ENCODE peak calls at places on chromosomes 1 and 21, in nine cellular contexts. One of them, this sample, is unnamed.

GRCh38 chr1:27332536-27333281 is 9.1 kb upstream of the SYTL1 start:
- DNase-seq in lung: peak
- DNase-seq in ascending aorta: no peak
- DNase-seq in fibroblast of lung: peak
- DNase-seq in AG04450: no peak
- DNase-seq in cardiac muscle cell: peak
- DNase-seq in thoracic aorta: no peak
- DNase-seq in mammary epithelial cell: no peak
- DNase-seq in heart left ventricle: peak
- DNase-seq in this sample: no peak

GRCh38 chr1:183689770-183690204 is 36.7 kb upstream of the APOBEC4 start:
- DNase-seq in heart left ventricle: no peak
- DNase-seq in mammary epithelial cell: no peak
- DNase-seq in fibroblast of lung: no peak
- DNase-seq in AG04450: no peak
- DNase-seq in ascending aorta: no peak
- DNase-seq in thoracic aorta: no peak
- DNase-seq in lung: no peak
- DNase-seq in cardiac muscle cell: no peak
- DNase-seq in this sample: no peak

GRCh38 chr1:25003457-25004190 is 73.5 kb upstream of the RUNX3 start:
- DNase-seq in mammary epithelial cell: no peak
- DNase-seq in cardiac muscle cell: peak
- DNase-seq in AG04450: no peak
- DNase-seq in thoracic aorta: no peak
- DNase-seq in ascending aorta: no peak
- DNase-seq in heart left ventricle: no peak
- DNase-seq in fibroblast of lung: no peak
- DNase-seq in lung: no peak
- DNase-seq in this sample: no peak

GRCh38 chr1:36322786-36323635 is 434 bp downstream of the EVA1B start:
- DNase-seq in lung: peak
- DNase-seq in heart left ventricle: peak
- DNase-seq in mammary epithelial cell: peak
- DNase-seq in AG04450: no peak
- DNase-seq in thoracic aorta: no peak
- DNase-seq in cardiac muscle cell: peak
- DNase-seq in fibroblast of lung: peak
- DNase-seq in ascending aorta: no peak
- DNase-seq in this sample: peak

GRCh38 chr1:198830397-198830796 is 191.6 kb downstream of the PTPRC start:
- DNase-seq in thoracic aorta: no peak
- DNase-seq in cardiac muscle cell: no peak
- DNase-seq in heart left ventricle: no peak
- DNase-seq in fibroblast of lung: no peak
- DNase-seq in ascending aorta: no peak
- DNase-seq in AG04450: no peak
- DNase-seq in lung: no peak
- DNase-seq in mammary epithelial cell: no peak
- DNase-seq in this sample: no peak

GRCh38 chr1:155019377-155020245 is 14.0 kb downstream of the DCST2 start:
- DNase-seq in thoracic aorta: no peak
- DNase-seq in heart left ventricle: no peak
- DNase-seq in lung: no peak
- DNase-seq in mammary epithelial cell: no peak
- DNase-seq in cardiac muscle cell: no peak
- DNase-seq in fibroblast of lung: no peak
- DNase-seq in ascending aorta: no peak
- DNase-seq in AG04450: no peak
- DNase-seq in this sample: no peak

GRCh38 chr1:203179328-203180009 is 3.8 kb upstream of the MYBPH start:
- DNase-seq in AG04450: no peak
- DNase-seq in thoracic aorta: no peak
- DNase-seq in ascending aorta: no peak
- DNase-seq in fibroblast of lung: no peak
- DNase-seq in cardiac muscle cell: no peak
- DNase-seq in heart left ventricle: no peak
- DNase-seq in lung: no peak
- DNase-seq in mammary epithelial cell: no peak
- DNase-seq in this sample: no peak

GRCh38 chr21:45996311-45997204 is 15.0 kb downstream of the COL6A1 start:
- DNase-seq in fibroblast of lung: no peak
- DNase-seq in mammary epithelial cell: no peak
- DNase-seq in cardiac muscle cell: no peak
- DNase-seq in AG04450: no peak
- DNase-seq in lung: no peak
- DNase-seq in heart left ventricle: peak
- DNase-seq in thoracic aorta: no peak
- DNase-seq in ascending aorta: no peak
- DNase-seq in this sample: no peak

GRCh38 chr1:45785583-45785982 is 17.8 kb upstream of the MAST2 start:
- DNase-seq in ascending aorta: no peak
- DNase-seq in fibroblast of lung: no peak
- DNase-seq in cardiac muscle cell: no peak
- DNase-seq in lung: no peak
- DNase-seq in heart left ventricle: no peak
- DNase-seq in thoracic aorta: no peak
- DNase-seq in mammary epithelial cell: no peak
- DNase-seq in AG04450: no peak
- DNase-seq in this sample: no peak

GRCh38 chr1:231733672-231734071 is 107.1 kb downstream of the DISC1 start:
- DNase-seq in AG04450: no peak
- DNase-seq in mammary epithelial cell: no peak
- DNase-seq in fibroblast of lung: no peak
- DNase-seq in lung: no peak
- DNase-seq in heart left ventricle: no peak
- DNase-seq in ascending aorta: no peak
- DNase-seq in cardiac muscle cell: no peak
- DNase-seq in thoracic aorta: no peak
- DNase-seq in this sample: no peak

GRCh38 chr1:3577711-3578432 is 33.4 kb downstream of the MEGF6 start:
- DNase-seq in ascending aorta: no peak
- DNase-seq in AG04450: no peak
- DNase-seq in mammary epithelial cell: no peak
- DNase-seq in cardiac muscle cell: peak
- DNase-seq in heart left ventricle: no peak
- DNase-seq in thoracic aorta: no peak
- DNase-seq in lung: no peak
- DNase-seq in fibroblast of lung: no peak
- DNase-seq in this sample: no peak

GRCh38 chr1:45545553-45546310 is 4.9 kb upstream of the AKR1A1 start:
- DNase-seq in fibroblast of lung: no peak
- DNase-seq in mammary epithelial cell: no peak
- DNase-seq in heart left ventricle: no peak
- DNase-seq in AG04450: no peak
- DNase-seq in lung: no peak
- DNase-seq in thoracic aorta: no peak
- DNase-seq in cardiac muscle cell: no peak
- DNase-seq in ascending aorta: no peak
- DNase-seq in this sample: no peak

GRCh38 chr1:150979007-150979722 is 2.9 kb upstream of the ANXA9 start:
- DNase-seq in heart left ventricle: peak
- DNase-seq in fibroblast of lung: peak
- DNase-seq in AG04450: peak
- DNase-seq in mammary epithelial cell: peak
- DNase-seq in thoracic aorta: peak
- DNase-seq in cardiac muscle cell: peak
- DNase-seq in ascending aorta: peak
- DNase-seq in lung: peak
- DNase-seq in this sample: peak

GRCh38 chr1:15849775-15850449 is 2.4 kb downstream of the SPEN start:
- DNase-seq in heart left ventricle: peak
- DNase-seq in thoracic aorta: no peak
- DNase-seq in mammary epithelial cell: peak
- DNase-seq in lung: peak
- DNase-seq in fibroblast of lung: peak
- DNase-seq in AG04450: no peak
- DNase-seq in ascending aorta: no peak
- DNase-seq in cardiac muscle cell: peak
- DNase-seq in this sample: no peak

GRCh38 chr1:169491845-169492281 is 6.1 kb upstream of the SLC19A2 start:
- DNase-seq in AG04450: no peak
- DNase-seq in ascending aorta: no peak
- DNase-seq in fibroblast of lung: no peak
- DNase-seq in cardiac muscle cell: no peak
- DNase-seq in lung: no peak
- DNase-seq in mammary epithelial cell: peak
- DNase-seq in thoracic aorta: no peak
- DNase-seq in heart left ventricle: no peak
- DNase-seq in this sample: no peak

GRCh38 chr1:113153116-113153803 is 80.3 kb downstream of the LRIG2 start:
- DNase-seq in ascending aorta: no peak
- DNase-seq in heart left ventricle: no peak
- DNase-seq in fibroblast of lung: no peak
- DNase-seq in AG04450: no peak
- DNase-seq in mammary epithelial cell: peak
- DNase-seq in thoracic aorta: no peak
- DNase-seq in cardiac muscle cell: peak
- DNase-seq in lung: no peak
- DNase-seq in this sample: no peak

GRCh38 chr1:23367791-23368561 is 1.7 kb downstream of the ZNF436 start:
- DNase-seq in heart left ventricle: peak
- DNase-seq in fibroblast of lung: peak
- DNase-seq in AG04450: peak
- DNase-seq in mammary epithelial cell: peak
- DNase-seq in cardiac muscle cell: peak
- DNase-seq in ascending aorta: peak
- DNase-seq in thoracic aorta: peak
- DNase-seq in lung: peak
- DNase-seq in this sample: peak

GRCh38 chr1:23370270-23370743 is 671 bp upstream of the ZNF436 start:
- DNase-seq in heart left ventricle: no peak
- DNase-seq in AG04450: no peak
- DNase-seq in lung: no peak
- DNase-seq in fibroblast of lung: no peak
- DNase-seq in ascending aorta: no peak
- DNase-seq in mammary epithelial cell: no peak
- DNase-seq in thoracic aorta: no peak
- DNase-seq in cardiac muscle cell: peak
- DNase-seq in this sample: no peak

GRCh38 chr1:23369335-23370013 is at the start of gene ZNF436:
- DNase-seq in lung: peak
- DNase-seq in AG04450: peak
- DNase-seq in heart left ventricle: peak
- DNase-seq in fibroblast of lung: peak
- DNase-seq in thoracic aorta: peak
- DNase-seq in cardiac muscle cell: peak
- DNase-seq in mammary epithelial cell: peak
- DNase-seq in ascending aorta: no peak
- DNase-seq in this sample: peak

GRCh38 chr1:23367451-23367790 is 2.2 kb downstream of the ZNF436 start:
- DNase-seq in ascending aorta: no peak
- DNase-seq in AG04450: no peak
- DNase-seq in cardiac muscle cell: no peak
- DNase-seq in lung: no peak
- DNase-seq in thoracic aorta: no peak
- DNase-seq in fibroblast of lung: no peak
- DNase-seq in mammary epithelial cell: no peak
- DNase-seq in heart left ventricle: no peak
- DNase-seq in this sample: no peak

GRCh38 chr1:23368562-23369334 is 888 bp downstream of the ZNF436 start:
- DNase-seq in lung: peak
- DNase-seq in ascending aorta: peak
- DNase-seq in AG04450: peak
- DNase-seq in mammary epithelial cell: peak
- DNase-seq in thoracic aorta: peak
- DNase-seq in fibroblast of lung: peak
- DNase-seq in heart left ventricle: peak
- DNase-seq in cardiac muscle cell: peak
- DNase-seq in this sample: peak
- TF ChIP-seq CTCF in lung: no peak
- TF ChIP-seq CTCF in ascending aorta: no peak
- TF ChIP-seq CTCF in AG04450: peak
- TF ChIP-seq CTCF in mammary epithelial cell: no peak
- TF ChIP-seq CTCF in thoracic aorta: no peak
- TF ChIP-seq CTCF in fibroblast of lung: no peak
- TF ChIP-seq CTCF in heart left ventricle: no peak
- TF ChIP-seq CTCF in cardiac muscle cell: peak
- TF ChIP-seq CTCF in this sample: no peak

GRCh38 chr1:26281971-26282693 is 2.2 kb downstream of the SH3BGRL3 start:
- DNase-seq in ascending aorta: no peak
- DNase-seq in thoracic aorta: no peak
- DNase-seq in cardiac muscle cell: peak
- DNase-seq in heart left ventricle: peak
- DNase-seq in fibroblast of lung: peak
- DNase-seq in mammary epithelial cell: no peak
- DNase-seq in lung: no peak
- DNase-seq in AG04450: peak
- DNase-seq in this sample: no peak
- H3K4me3 ChIP-seq in ascending aorta: no peak
- H3K4me3 ChIP-seq in thoracic aorta: peak
- H3K4me3 ChIP-seq in cardiac muscle cell: no peak
- H3K4me3 ChIP-seq in heart left ventricle: no peak
- H3K4me3 ChIP-seq in fibroblast of lung: peak
- H3K4me3 ChIP-seq in mammary epithelial cell: no peak
- H3K4me3 ChIP-seq in lung: no peak
- H3K4me3 ChIP-seq in AG04450: peak
- H3K4me3 ChIP-seq in this sample: peak

DNA sequence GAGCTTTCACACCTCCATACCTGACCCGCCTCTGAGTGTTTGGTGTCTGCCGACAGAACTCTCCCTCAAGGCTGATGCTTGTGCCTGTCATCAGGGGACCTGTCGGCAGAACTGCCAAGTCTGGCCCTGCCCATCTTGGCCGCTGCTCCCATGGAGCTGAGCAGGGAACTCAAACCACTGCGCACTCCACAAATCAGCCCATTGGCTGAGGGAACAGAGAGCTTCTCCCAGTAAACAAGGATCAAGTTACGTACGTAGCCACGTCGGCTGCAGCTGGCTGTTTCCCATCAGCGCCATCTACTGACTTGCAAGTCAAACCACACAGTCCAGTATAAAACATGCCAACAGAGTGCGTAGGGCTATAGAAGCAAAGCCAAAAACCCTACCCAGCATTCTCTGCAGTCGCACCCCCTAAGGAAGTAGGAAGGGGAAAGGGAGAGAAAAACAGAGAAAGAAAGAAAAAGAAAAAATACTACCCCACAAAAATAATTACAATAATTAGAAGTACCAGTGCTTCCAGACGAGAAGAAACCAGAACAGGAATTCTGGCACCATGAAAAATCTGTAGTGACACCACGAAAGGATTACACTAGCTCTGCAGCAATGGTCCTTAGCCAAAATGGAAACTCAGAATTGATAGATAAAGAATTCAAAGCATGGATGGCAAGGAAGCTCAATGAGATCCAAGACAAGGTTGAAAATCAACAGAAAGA is 13.1 kb downstream of the KRTAP13-1 start:
- DNase-seq in fibroblast of lung: peak
- DNase-seq in mammary epithelial cell: peak
- DNase-seq in cardiac muscle cell: peak
- DNase-seq in lung: peak
- DNase-seq in ascending aorta: no peak
- DNase-seq in heart left ventricle: peak
- DNase-seq in AG04450: no peak
- DNase-seq in thoracic aorta: no peak
- DNase-seq in this sample: no peak
- TF ChIP-seq CTCF in fibroblast of lung: no peak
- TF ChIP-seq CTCF in mammary epithelial cell: peak
- TF ChIP-seq CTCF in cardiac muscle cell: peak
- TF ChIP-seq CTCF in lung: no peak
- TF ChIP-seq CTCF in ascending aorta: no peak
- TF ChIP-seq CTCF in heart left ventricle: no peak
- TF ChIP-seq CTCF in AG04450: no peak
- TF ChIP-seq CTCF in thoracic aorta: no peak
- TF ChIP-seq CTCF in this sample: no peak

GRCh38 chr1:8986814-8987190 is 39.4 kb downstream of the SLC2A7 start:
- DNase-seq in fibroblast of lung: no peak
- DNase-seq in cardiac muscle cell: no peak
- DNase-seq in heart left ventricle: no peak
- DNase-seq in AG04450: no peak
- DNase-seq in thoracic aorta: no peak
- DNase-seq in mammary epithelial cell: no peak
- DNase-seq in lung: no peak
- DNase-seq in ascending aorta: no peak
- DNase-seq in this sample: no peak
- H3K4me3 ChIP-seq in fibroblast of lung: no peak
- H3K4me3 ChIP-seq in cardiac muscle cell: no peak
- H3K4me3 ChIP-seq in heart left ventricle: no peak
- H3K4me3 ChIP-seq in AG04450: no peak
- H3K4me3 ChIP-seq in thoracic aorta: peak
- H3K4me3 ChIP-seq in mammary epithelial cell: no peak
- H3K4me3 ChIP-seq in lung: no peak
- H3K4me3 ChIP-seq in ascending aorta: no peak
- H3K4me3 ChIP-seq in this sample: no peak